ENCODE peak calls at places on chromosomes 16 and 17, in eight cellular contexts. One of them, this sample, is unnamed.

GRCh38 chr17:40092581-40092980 is 7.8 kb downstream of the NR1D1 start:
- DNase-seq in ovary: peak
- DNase-seq in endothelial cell: no peak
- DNase-seq in HepG2: no peak
- DNase-seq in heart left ventricle: no peak
- DNase-seq in Calu3: no peak
- DNase-seq in astrocyte of the cerebellum: no peak
- DNase-seq in HFFc6: no peak
- DNase-seq in this sample: no peak

GRCh38 chr16:20301840-20302239 is 25.5 kb downstream of the GP2 start:
- DNase-seq in endothelial cell: no peak
- DNase-seq in Calu3: no peak
- DNase-seq in ovary: no peak
- DNase-seq in astrocyte of the cerebellum: no peak
- DNase-seq in HepG2: no peak
- DNase-seq in heart left ventricle: no peak
- DNase-seq in HFFc6: no peak
- DNase-seq in this sample: no peak

GRCh38 chr17:44002141-44002848 is 2.1 kb upstream of the NAGS start:
- DNase-seq in HFFc6: peak
- DNase-seq in ovary: no peak
- DNase-seq in heart left ventricle: no peak
- DNase-seq in HepG2: peak
- DNase-seq in endothelial cell: no peak
- DNase-seq in astrocyte of the cerebellum: no peak
- DNase-seq in Calu3: no peak
- DNase-seq in this sample: peak

GRCh38 chr16:53780051-53780450 is 76.1 kb downstream of the FTO start:
- DNase-seq in heart left ventricle: no peak
- DNase-seq in HepG2: no peak
- DNase-seq in Calu3: peak
- DNase-seq in astrocyte of the cerebellum: no peak
- DNase-seq in ovary: no peak
- DNase-seq in HFFc6: no peak
- DNase-seq in endothelial cell: no peak
- DNase-seq in this sample: no peak

GRCh38 chr17:17216776-17217175 is 10.6 kb upstream of the PLD6 start:
- DNase-seq in Calu3: no peak
- DNase-seq in heart left ventricle: no peak
- DNase-seq in ovary: no peak
- DNase-seq in astrocyte of the cerebellum: no peak
- DNase-seq in endothelial cell: no peak
- DNase-seq in HepG2: no peak
- DNase-seq in HFFc6: no peak
- DNase-seq in this sample: no peak

GRCh38 chr16:2919511-2920255 is 8.0 kb downstream of the FLYWCH1 start:
- DNase-seq in Calu3: peak
- DNase-seq in HepG2: peak
- DNase-seq in HFFc6: peak
- DNase-seq in astrocyte of the cerebellum: peak
- DNase-seq in heart left ventricle: no peak
- DNase-seq in endothelial cell: peak
- DNase-seq in ovary: peak
- DNase-seq in this sample: peak

GRCh38 chr17:18247613-18248001 is 10.9 kb downstream of the FLII start:
- DNase-seq in heart left ventricle: no peak
- DNase-seq in astrocyte of the cerebellum: no peak
- DNase-seq in HepG2: no peak
- DNase-seq in ovary: peak
- DNase-seq in HFFc6: no peak
- DNase-seq in endothelial cell: no peak
- DNase-seq in Calu3: no peak
- DNase-seq in this sample: no peak

GRCh38 chr17:74439691-74440567 is 8.0 kb downstream of the GPRC5C start:
- DNase-seq in Calu3: no peak
- DNase-seq in ovary: no peak
- DNase-seq in endothelial cell: no peak
- DNase-seq in astrocyte of the cerebellum: no peak
- DNase-seq in HFFc6: no peak
- DNase-seq in heart left ventricle: peak
- DNase-seq in HepG2: no peak
- DNase-seq in this sample: no peak

GRCh38 chr16:19662351-19662750 is 55.7 kb downstream of the KNOP1 start:
- DNase-seq in ovary: no peak
- DNase-seq in endothelial cell: no peak
- DNase-seq in heart left ventricle: no peak
- DNase-seq in astrocyte of the cerebellum: no peak
- DNase-seq in HepG2: peak
- DNase-seq in Calu3: no peak
- DNase-seq in HFFc6: no peak
- DNase-seq in this sample: no peak

GRCh38 chr17:46968896-46969295 is 10.2 kb downstream of the RPRML start:
- DNase-seq in astrocyte of the cerebellum: no peak
- DNase-seq in endothelial cell: no peak
- DNase-seq in HFFc6: no peak
- DNase-seq in heart left ventricle: no peak
- DNase-seq in HepG2: no peak
- DNase-seq in Calu3: no peak
- DNase-seq in ovary: no peak
- DNase-seq in this sample: no peak

GRCh38 chr17:73760186-73760758 is 116.0 kb upstream of the SDK2 start:
- DNase-seq in endothelial cell: no peak
- DNase-seq in ovary: no peak
- DNase-seq in HepG2: no peak
- DNase-seq in Calu3: no peak
- DNase-seq in astrocyte of the cerebellum: no peak
- DNase-seq in heart left ventricle: no peak
- DNase-seq in HFFc6: no peak
- DNase-seq in this sample: no peak

GRCh38 chr17:44536090-44536960 is 21.0 kb upstream of the FZD2 start:
- DNase-seq in Calu3: no peak
- DNase-seq in endothelial cell: no peak
- DNase-seq in HepG2: no peak
- DNase-seq in astrocyte of the cerebellum: no peak
- DNase-seq in ovary: peak
- DNase-seq in heart left ventricle: no peak
- DNase-seq in HFFc6: no peak
- DNase-seq in this sample: no peak

GRCh38 chr17:37743612-37743874 is 1.3 kb downstream of the HNF1B start:
- DNase-seq in HepG2: peak
- DNase-seq in ovary: no peak
- DNase-seq in heart left ventricle: no peak
- DNase-seq in HFFc6: no peak
- DNase-seq in Calu3: peak
- DNase-seq in endothelial cell: peak
- DNase-seq in astrocyte of the cerebellum: no peak
- DNase-seq in this sample: no peak

GRCh38 chr17:11996722-11997146 is 541 bp downstream of the ZNF18 start:
- DNase-seq in HFFc6: peak
- DNase-seq in heart left ventricle: no peak
- DNase-seq in ovary: no peak
- DNase-seq in Calu3: no peak
- DNase-seq in astrocyte of the cerebellum: no peak
- DNase-seq in endothelial cell: no peak
- DNase-seq in HepG2: peak
- DNase-seq in this sample: peak

GRCh38 chr17:61144876-61145564 is 254.6 kb upstream of the TBX2 start:
- DNase-seq in Calu3: no peak
- DNase-seq in HFFc6: no peak
- DNase-seq in heart left ventricle: no peak
- DNase-seq in astrocyte of the cerebellum: no peak
- DNase-seq in HepG2: no peak
- DNase-seq in endothelial cell: no peak
- DNase-seq in ovary: no peak
- DNase-seq in this sample: no peak

GRCh38 chr17:30720013-30720471 is 104.5 kb downstream of the CRLF3 start:
- DNase-seq in Calu3: no peak
- DNase-seq in endothelial cell: no peak
- DNase-seq in HFFc6: no peak
- DNase-seq in ovary: peak
- DNase-seq in heart left ventricle: peak
- DNase-seq in astrocyte of the cerebellum: no peak
- DNase-seq in HepG2: no peak
- DNase-seq in this sample: no peak

GRCh38 chr16:23424292-23424958 is 28.6 kb downstream of the COG7 start:
- DNase-seq in ovary: peak
- DNase-seq in HepG2: no peak
- DNase-seq in endothelial cell: no peak
- DNase-seq in HFFc6: no peak
- DNase-seq in astrocyte of the cerebellum: no peak
- DNase-seq in Calu3: no peak
- DNase-seq in heart left ventricle: no peak
- DNase-seq in this sample: peak

GRCh38 chr17:55177159-55177913 is 87.4 kb upstream of the HLF start:
- DNase-seq in heart left ventricle: no peak
- DNase-seq in ovary: no peak
- DNase-seq in HFFc6: no peak
- DNase-seq in HepG2: peak
- DNase-seq in endothelial cell: no peak
- DNase-seq in Calu3: no peak
- DNase-seq in astrocyte of the cerebellum: no peak
- DNase-seq in this sample: no peak
- TF ChIP-seq CTCF in heart left ventricle: no peak
- TF ChIP-seq CTCF in ovary: no peak
- TF ChIP-seq CTCF in HFFc6: peak
- TF ChIP-seq CTCF in HepG2: peak
- TF ChIP-seq CTCF in endothelial cell: no peak
- TF ChIP-seq CTCF in Calu3: no peak
- TF ChIP-seq CTCF in astrocyte of the cerebellum: no peak
- TF ChIP-seq CTCF in this sample: no peak

GRCh38 chr17:14211778-14212177 is 24.9 kb downstream of the CDRT15 start:
- DNase-seq in Calu3: no peak
- DNase-seq in astrocyte of the cerebellum: no peak
- DNase-seq in ovary: no peak
- DNase-seq in HFFc6: no peak
- DNase-seq in endothelial cell: no peak
- DNase-seq in HepG2: no peak
- DNase-seq in heart left ventricle: peak
- DNase-seq in this sample: no peak
- TF ChIP-seq CTCF in Calu3: no peak
- TF ChIP-seq CTCF in astrocyte of the cerebellum: no peak
- TF ChIP-seq CTCF in ovary: no peak
- TF ChIP-seq CTCF in HFFc6: peak
- TF ChIP-seq CTCF in endothelial cell: no peak
- TF ChIP-seq CTCF in HepG2: peak
- TF ChIP-seq CTCF in heart left ventricle: peak
- TF ChIP-seq CTCF in this sample: no peak

DNA sequence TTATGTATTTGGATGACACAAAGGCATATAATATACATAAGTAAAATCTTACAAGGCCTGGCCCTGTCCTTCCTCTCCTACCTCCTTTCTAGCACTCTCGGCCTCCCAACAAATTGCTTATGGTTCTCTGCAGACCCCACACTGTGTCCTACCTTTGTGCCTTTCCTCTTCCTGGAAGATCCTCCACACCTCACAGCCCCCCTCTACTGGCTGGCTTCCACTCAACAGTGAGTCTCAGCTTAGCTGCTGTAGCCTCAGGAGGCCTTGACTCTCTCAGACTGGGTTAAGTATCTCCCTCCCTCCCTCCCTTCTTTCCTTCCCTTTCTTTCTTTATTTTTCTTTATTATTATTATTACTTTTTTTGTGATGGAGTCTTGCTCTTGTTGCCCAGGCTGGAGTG is 8.3 kb upstream of the SLC52A1 start:
- DNase-seq in HepG2: no peak
- DNase-seq in Calu3: no peak
- DNase-seq in HFFc6: no peak
- DNase-seq in heart left ventricle: no peak
- DNase-seq in ovary: no peak
- DNase-seq in endothelial cell: no peak
- DNase-seq in astrocyte of the cerebellum: no peak
- DNase-seq in this sample: no peak
- TF ChIP-seq CTCF in HepG2: peak
- TF ChIP-seq CTCF in Calu3: no peak
- TF ChIP-seq CTCF in HFFc6: no peak
- TF ChIP-seq CTCF in heart left ventricle: no peak
- TF ChIP-seq CTCF in ovary: no peak
- TF ChIP-seq CTCF in endothelial cell: no peak
- TF ChIP-seq CTCF in astrocyte of the cerebellum: no peak
- TF ChIP-seq CTCF in this sample: no peak

DNA sequence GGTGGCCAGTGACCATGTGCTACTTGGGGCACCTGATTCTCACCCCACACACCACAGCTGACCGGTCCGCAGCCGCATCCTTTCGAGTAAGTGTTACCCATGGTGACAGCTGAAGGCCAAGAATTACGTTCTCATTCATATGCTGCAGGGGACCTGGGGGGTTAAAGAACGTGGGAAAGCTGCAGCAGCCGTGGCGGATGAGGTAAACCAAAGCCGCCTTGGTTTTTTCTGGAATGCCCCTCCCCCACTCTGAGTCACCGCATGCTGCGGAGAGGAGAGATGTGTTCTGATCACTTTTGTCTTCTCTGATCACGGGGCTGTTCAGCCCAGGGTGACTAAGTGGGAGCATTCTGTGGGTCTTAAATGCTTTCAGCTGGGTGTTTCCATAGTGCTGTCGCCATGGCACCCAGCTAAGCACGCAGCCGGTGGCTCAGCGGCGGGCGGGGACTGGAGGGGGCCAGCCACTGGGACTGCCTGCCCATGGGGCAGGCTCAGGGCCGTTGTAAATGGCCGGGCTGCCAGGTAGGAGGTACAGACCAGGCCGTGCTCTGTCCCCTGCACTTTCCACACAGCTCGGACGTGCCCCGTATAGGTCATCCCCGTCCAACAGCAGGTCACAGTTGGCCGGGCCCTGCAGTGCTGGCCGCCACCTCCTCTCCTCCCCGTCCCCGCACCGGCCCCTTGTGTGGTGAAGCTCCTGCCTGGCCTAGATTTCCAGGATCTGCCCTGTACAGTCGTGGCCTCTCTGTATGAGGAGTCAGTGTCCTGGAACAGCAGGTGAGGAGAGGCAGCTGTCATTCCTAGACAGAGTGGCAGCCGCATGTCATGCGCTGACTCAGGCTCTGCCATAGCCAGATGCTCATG is 60.0 kb downstream of the BAIAP2 start:
- DNase-seq in HepG2: peak
- DNase-seq in Calu3: peak
- DNase-seq in heart left ventricle: no peak
- DNase-seq in endothelial cell: peak
- DNase-seq in ovary: peak
- DNase-seq in HFFc6: peak
- DNase-seq in astrocyte of the cerebellum: peak
- DNase-seq in this sample: peak
- TF ChIP-seq CTCF in HepG2: no peak
- TF ChIP-seq CTCF in Calu3: no peak
- TF ChIP-seq CTCF in heart left ventricle: no peak
- TF ChIP-seq CTCF in endothelial cell: no peak
- TF ChIP-seq CTCF in ovary: no peak
- TF ChIP-seq CTCF in HFFc6: no peak
- TF ChIP-seq CTCF in astrocyte of the cerebellum: no peak
- TF ChIP-seq CTCF in this sample: no peak

GRCh38 chr17:14813649-14814048 is 451.5 kb downstream of the PMP22 start:
- DNase-seq in heart left ventricle: peak
- DNase-seq in HFFc6: no peak
- DNase-seq in Calu3: no peak
- DNase-seq in HepG2: peak
- DNase-seq in ovary: no peak
- DNase-seq in endothelial cell: peak
- DNase-seq in astrocyte of the cerebellum: no peak
- DNase-seq in this sample: no peak
- TF ChIP-seq CTCF in heart left ventricle: no peak
- TF ChIP-seq CTCF in HFFc6: peak
- TF ChIP-seq CTCF in Calu3: no peak
- TF ChIP-seq CTCF in HepG2: peak
- TF ChIP-seq CTCF in ovary: no peak
- TF ChIP-seq CTCF in endothelial cell: peak
- TF ChIP-seq CTCF in astrocyte of the cerebellum: no peak
- TF ChIP-seq CTCF in this sample: no peak

GRCh38 chr16:82671743-82672142 is 45.0 kb downstream of the CDH13 start:
- DNase-seq in HFFc6: no peak
- DNase-seq in endothelial cell: no peak
- DNase-seq in HepG2: no peak
- DNase-seq in Calu3: no peak
- DNase-seq in ovary: no peak
- DNase-seq in astrocyte of the cerebellum: no peak
- DNase-seq in heart left ventricle: no peak
- DNase-seq in this sample: no peak
- TF ChIP-seq CTCF in HFFc6: peak
- TF ChIP-seq CTCF in endothelial cell: peak
- TF ChIP-seq CTCF in HepG2: no peak
- TF ChIP-seq CTCF in Calu3: no peak
- TF ChIP-seq CTCF in ovary: no peak
- TF ChIP-seq CTCF in astrocyte of the cerebellum: peak
- TF ChIP-seq CTCF in heart left ventricle: no peak
- TF ChIP-seq CTCF in this sample: no peak

This sample was measured in RWPE1.